ENCODE peak calls at places on chromosomes 11 and 22, in six cellular contexts. V is HepG2, Z is GM23338, M is K562, T is H1, S is GM12878. P is an unnamed sample.

GRCh38 chr11:70506986-70507385 is 108.7 kb downstream of the CTTN start:
- DNase-seq in S (no peak), V (no peak), Z (no peak), T (no peak), M (no peak), P (no peak)

GRCh38 chr22:38820021-38820420 is 23.8 kb downstream of the NPTXR start:
- DNase-seq in V (no peak), T (no peak), M (no peak), S (no peak), Z (peak), P (no peak)

GRCh38 chr11:72294566-72295395 is 50.8 kb upstream of the PHOX2A start:
- DNase-seq in M (no peak), V (no peak), S (no peak), Z (no peak), T (no peak), P (no peak)

GRCh38 chr11:72352859-72353551 is 81.3 kb downstream of the CLPB start:
- DNase-seq in S (peak), M (no peak), T (peak), V (no peak), Z (peak), P (peak)

GRCh38 chr11:119713361-119714040 is 15.5 kb downstream of the NECTIN1 start:
- DNase-seq in V (peak), S (no peak), Z (no peak), T (no peak), M (no peak), P (no peak)

GRCh38 chr22:29393019-29393608 is 4.7 kb upstream of the AP1B1 start:
- DNase-seq in Z (no peak), T (no peak), M (no peak), S (no peak), V (no peak), P (no peak)

GRCh38 chr11:102546427-102546826 is 15.9 kb upstream of the MMP7 start:
- DNase-seq in M (no peak), V (no peak), Z (no peak), T (no peak), S (no peak), P (no peak)

GRCh38 chr22:46614070-46614931 is 5.9 kb upstream of the GRAMD4 start:
- DNase-seq in S (peak), M (no peak), V (no peak), Z (no peak), T (no peak), P (no peak)

GRCh38 chr11:61514050-61514917 is 5.7 kb downstream of the LRRC10B start:
- DNase-seq in V (no peak), Z (peak), T (no peak), M (no peak), S (no peak), P (peak)

GRCh38 chr11:127640822-127641485 is 640.4 kb upstream of the KIRREL3 start:
- DNase-seq in M (no peak), Z (no peak), S (no peak), V (no peak), T (no peak), P (no peak)

GRCh38 chr11:134459246-134460043 is 47.4 kb upstream of the B3GAT1 start:
- DNase-seq in V (no peak), Z (no peak), M (no peak), S (no peak), T (no peak), P (no peak)

GRCh38 chr11:103637250-103637649 is 399.2 kb upstream of the DDI1 start:
- DNase-seq in M (no peak), S (no peak), T (no peak), Z (peak), V (no peak), P (no peak)

GRCh38 chr11:83956119-83956697 is 670.0 kb upstream of the CCDC90B start:
- DNase-seq in S (no peak), M (no peak), V (no peak), T (no peak), Z (no peak), P (no peak)

GRCh38 chr11:62020661-62021060 is 53.2 kb upstream of the FTH1 start:
- DNase-seq in S (no peak), V (no peak), M (no peak), T (no peak), Z (no peak), P (no peak)

GRCh38 chr11:15341587-15341986 is 226.9 kb downstream of the INSC start:
- DNase-seq in T (no peak), M (no peak), V (no peak), S (no peak), Z (no peak), P (no peak)

GRCh38 chr22:40922484-40923303 is 28.5 kb upstream of the RBX1 start:
- DNase-seq in T (no peak), S (peak), V (peak), M (peak), Z (peak), P (no peak)

GRCh38 chr11:12416552-12416951 is 39.2 kb downstream of the PARVA start:
- DNase-seq in M (no peak), T (no peak), V (no peak), S (no peak), Z (no peak), P (no peak)

GRCh38 chr11:86676533-86677154 is 4.2 kb upstream of the ME3 start:
- DNase-seq in V (peak), M (peak), S (no peak), Z (peak), T (no peak), P (peak)

GRCh38 chr11:82903843-82904586 is 2.5 kb downstream of the DDIAS start:
- DNase-seq in Z (no peak), T (no peak), S (no peak), M (no peak), V (no peak), P (no peak)

GRCh38 chr22:31099386-31099785 is 8.0 kb downstream of the SELENOM start:
- DNase-seq in S (no peak), Z (no peak), M (no peak), T (no peak), V (no peak), P (no peak)

GRCh38 chr11:10908215-10908990 is 50.5 kb upstream of the ZBED5 start:
- DNase-seq in V (no peak), Z (peak), S (no peak), M (no peak), T (no peak), P (peak)

GRCh38 chr11:95853862-95854261 is 63.6 kb downstream of the CEP57 start:
- DNase-seq in T (no peak), V (no peak), M (no peak), Z (no peak), S (no peak), P (no peak)

GRCh38 chr22:29782061-29782845 is 15.1 kb downstream of the UQCR10 start:
- DNase-seq in Z (no peak), T (no peak), V (peak), M (no peak), S (no peak), P (no peak)

DNA sequence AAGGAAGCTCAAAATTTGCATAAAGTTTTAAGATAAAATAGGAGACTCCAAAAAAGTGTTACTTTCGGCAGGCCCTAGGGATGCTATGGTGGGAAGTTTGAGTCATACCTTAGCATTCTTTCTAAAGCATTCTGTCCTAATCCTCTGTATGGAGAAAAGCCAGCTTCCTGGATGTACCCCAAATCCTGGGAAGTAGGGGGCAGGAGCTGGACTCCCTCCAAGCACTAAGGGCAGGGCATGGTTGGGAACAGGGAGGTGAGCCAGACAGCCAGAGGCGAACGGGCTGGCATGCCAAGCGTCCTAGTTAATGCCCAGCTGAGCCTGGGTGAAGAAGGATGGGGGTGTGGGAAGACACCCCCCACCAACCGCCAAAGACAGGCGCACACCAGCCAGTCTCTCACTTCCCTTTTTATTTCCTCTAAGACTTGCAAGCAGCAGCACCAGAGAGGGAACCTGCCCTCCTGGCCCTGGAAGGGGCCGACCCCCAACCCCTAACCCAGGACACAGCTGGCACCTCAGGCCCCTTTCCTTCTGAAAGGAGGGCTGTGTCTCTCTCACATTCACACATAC is 23.9 kb downstream of the RTN4RL2 start:
- DNase-seq in T (no peak), M (no peak), S (no peak), V (no peak), Z (no peak), P (no peak)
- TF ChIP-seq CREB1 in T (no peak), M (no peak), S (no peak), V (no peak), Z (no peak), P (no peak)

DNA sequence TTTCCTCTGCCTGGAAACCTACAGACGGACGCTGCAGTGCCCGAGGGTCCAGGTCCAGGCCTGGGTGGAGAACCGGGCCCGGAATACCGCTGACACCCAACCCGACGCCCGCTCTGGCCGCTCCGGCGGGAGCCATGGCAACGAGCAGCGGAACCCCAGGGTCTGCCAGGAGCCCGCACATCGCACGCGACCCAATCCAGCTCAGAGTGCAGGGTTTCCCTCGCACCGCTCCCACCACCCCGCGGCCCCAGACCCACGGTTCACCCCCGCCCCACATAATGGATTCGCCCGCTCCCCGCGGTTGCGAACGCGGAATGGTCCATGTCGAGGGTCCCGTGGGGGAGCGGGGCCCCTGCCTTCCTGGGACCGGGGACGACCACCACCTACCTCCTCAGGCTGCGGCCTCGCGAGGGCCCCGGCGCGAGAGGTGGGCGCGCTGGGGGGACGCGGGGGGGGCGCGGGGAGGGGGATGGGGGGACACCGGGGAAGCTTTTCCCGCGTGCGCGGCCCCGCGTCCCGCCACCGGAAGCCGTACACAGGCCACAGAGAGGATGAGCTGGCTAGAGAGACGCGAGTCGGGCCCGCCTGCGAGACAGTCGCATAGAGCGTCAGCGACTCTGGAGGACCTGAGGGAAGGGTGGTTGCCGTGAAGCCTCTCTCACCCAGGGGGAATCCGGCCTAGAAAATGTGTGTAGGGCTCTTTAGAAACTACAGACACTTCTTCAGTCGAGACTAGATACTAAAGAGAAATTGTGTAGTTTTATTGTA is at the start of gene SSRP1:
- DNase-seq in S (peak), T (no peak), Z (peak), V (peak), M (peak), P (peak)
- TF ChIP-seq CREB1 in S (peak), T (peak), Z (peak), V (no peak), M (peak), P (no peak)

GRCh38 chr11:79626135-79626748 is 185.4 kb upstream of the TENM4 start:
- DNase-seq in V (no peak), T (no peak), Z (no peak), M (no peak), S (peak), P (no peak)
- TF ChIP-seq CREB1 in V (no peak), T (no peak), Z (no peak), M (no peak), S (no peak), P (no peak)

GRCh38 chr11:68411501-68411991 is 49.0 kb upstream of the PPP6R3 start:
- DNase-seq in S (no peak), M (no peak), Z (no peak), T (no peak), V (no peak), P (no peak)
- TF ChIP-seq CREB1 in S (no peak), M (no peak), Z (no peak), T (no peak), V (no peak), P (no peak)

DNA sequence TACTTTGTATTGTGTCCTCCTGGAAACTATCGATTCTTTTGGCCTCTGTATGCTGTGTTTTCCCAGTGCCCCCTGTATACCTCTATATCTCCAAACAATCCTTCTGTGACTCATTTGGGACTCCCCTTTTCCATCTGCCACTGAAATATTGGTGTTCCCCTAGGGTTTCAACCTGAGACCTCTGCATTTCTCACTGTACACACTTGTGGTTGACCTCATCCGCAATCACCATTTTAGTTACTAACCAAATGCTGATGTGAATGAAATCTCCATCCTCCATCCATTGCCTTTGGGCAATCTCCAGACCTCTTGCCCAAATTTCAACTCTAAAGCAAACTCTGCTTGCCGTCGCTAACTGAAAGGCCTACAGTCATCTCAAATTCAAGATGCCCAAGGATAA is 190.6 kb upstream of the PLET1 start:
- DNase-seq in S (no peak), M (no peak), T (no peak), Z (no peak), V (no peak), P (no peak)
- TF ChIP-seq CREB1 in S (no peak), M (no peak), T (no peak), Z (no peak), V (no peak), P (no peak)